ENCODE peak calls at places on chromosome 9, in nine cellular contexts. F is fibroblast of mammary gland, C is nephron progenitor cell, L is uterus, W is heart right ventricle, K is progenitor cell of endocrine pancreas, O is HCT116, J is cardiac muscle cell, A is vagina. T is an unnamed sample.

GRCh38 chr9:111298831-111299603 is 31.0 kb downstream of the OR2K2 start:
- DNase-seq in F (peak), C (peak), L (no peak), W (peak), K (no peak), O (peak), J (peak), A (no peak), T (no peak)

GRCh38 chr9:99171225-99172128 is 50.3 kb downstream of the ALG2 start:
- DNase-seq in F (no peak), C (no peak), L (no peak), W (no peak), K (no peak), O (no peak), J (no peak), A (no peak), T (no peak)

GRCh38 chr9:130731355-130731754 is 37.8 kb downstream of the EXOSC2 start:
- DNase-seq in F (no peak), C (no peak), L (no peak), W (no peak), K (no peak), O (no peak), J (no peak), A (no peak), T (no peak)

GRCh38 chr9:70564464-70565190 is 150.2 kb upstream of the KLF9 start:
- DNase-seq in F (no peak), C (no peak), L (no peak), W (no peak), K (no peak), O (no peak), J (no peak), A (no peak), T (no peak)

GRCh38 chr9:87685871-87686519 is 39.9 kb upstream of the CTSL start:
- DNase-seq in F (peak), C (peak), L (no peak), W (no peak), K (no peak), O (no peak), J (no peak), A (no peak), T (no peak)

GRCh38 chr9:110911659-110912473 is 126.4 kb downstream of the LPAR1 start:
- DNase-seq in F (peak), C (no peak), L (peak), W (no peak), K (no peak), O (no peak), J (no peak), A (no peak), T (no peak)

GRCh38 chr9:82810902-82811301 is 252.0 kb downstream of the RASEF start:
- DNase-seq in F (peak), C (no peak), L (no peak), W (no peak), K (no peak), O (peak), J (no peak), A (no peak), T (no peak)

GRCh38 chr9:27514551-27514950 is 9.5 kb upstream of the IFNK start:
- DNase-seq in F (no peak), C (no peak), L (no peak), W (peak), K (no peak), O (no peak), J (no peak), A (no peak), T (no peak)

GRCh38 chr9:136614372-136614922 is 48.3 kb upstream of the EGFL7 start:
- DNase-seq in F (peak), C (no peak), L (peak), W (peak), K (no peak), O (no peak), J (no peak), A (no peak), T (no peak)

GRCh38 chr9:33988219-33988890 is 60.3 kb downstream of the UBAP2 start:
- DNase-seq in F (peak), C (no peak), L (no peak), W (no peak), K (no peak), O (no peak), J (no peak), A (no peak), T (no peak)

GRCh38 chr9:70998962-70999361 is 122.5 kb downstream of the TRPM3 start:
- DNase-seq in F (peak), C (no peak), L (no peak), W (no peak), K (no peak), O (no peak), J (no peak), A (no peak), T (no peak)

GRCh38 chr9:132833451-132834130 is 44.5 kb downstream of the AK8 start:
- DNase-seq in F (no peak), C (no peak), L (no peak), W (no peak), K (no peak), O (no peak), J (no peak), A (no peak), T (no peak)

GRCh38 chr9:100813871-100814270 is 214.7 kb upstream of the PLPPR1 start:
- DNase-seq in F (no peak), C (no peak), L (no peak), W (no peak), K (no peak), O (no peak), J (no peak), A (no peak), T (no peak)

GRCh38 chr9:116471093-116471906 is 215.8 kb upstream of the TRIM32 start:
- DNase-seq in F (no peak), C (peak), L (peak), W (peak), K (no peak), O (no peak), J (peak), A (no peak), T (no peak)

GRCh38 chr9:136921718-136922117 is 22.8 kb downstream of the FBXW5 start:
- DNase-seq in F (no peak), C (no peak), L (no peak), W (peak), K (no peak), O (no peak), J (peak), A (no peak), T (no peak)

GRCh38 chr9:136545966-136546696 is at the start of gene NOTCH1:
- DNase-seq in F (peak), C (peak), L (peak), W (peak), K (peak), O (peak), J (peak), A (no peak), T (peak)

GRCh38 chr9:133889498-133890301 is 102.4 kb downstream of the VAV2 start:
- DNase-seq in F (peak), C (no peak), L (no peak), W (no peak), K (no peak), O (no peak), J (no peak), A (no peak), T (no peak)

GRCh38 chr9:35226685-35227084 is 64.9 kb downstream of the UNC13B start:
- DNase-seq in F (no peak), C (no peak), L (no peak), W (no peak), K (no peak), O (no peak), J (no peak), A (no peak), T (no peak)

GRCh38 chr9:75996726-75997125 is 106.3 kb downstream of the PCSK5 start:
- DNase-seq in F (peak), C (no peak), L (no peak), W (no peak), K (no peak), O (no peak), J (no peak), A (no peak), T (no peak)

GRCh38 chr9:126126012-126126411 is 200.6 kb upstream of the MVB12B start:
- DNase-seq in F (no peak), C (no peak), L (no peak), W (no peak), K (no peak), O (no peak), J (no peak), A (peak), T (no peak)

GRCh38 chr9:4983541-4984165 is 1.4 kb upstream of the JAK2 start:
- DNase-seq in F (no peak), C (no peak), L (no peak), W (no peak), K (no peak), O (no peak), J (no peak), A (no peak), T (no peak)

GRCh38 chr9:4934976-4935672 is 49.9 kb upstream of the JAK2 start:
- DNase-seq in F (peak), C (no peak), L (peak), W (no peak), K (no peak), O (no peak), J (no peak), A (no peak), T (no peak)

GRCh38 chr9:19807182-19807892 is 18.5 kb upstream of the SLC24A2 start:
- DNase-seq in F (no peak), C (no peak), L (no peak), W (no peak), K (no peak), O (no peak), J (no peak), A (no peak), T (no peak)

GRCh38 chr9:114085404-114085803 is 7.3 kb upstream of the AMBP start:
- DNase-seq in F (no peak), C (no peak), L (no peak), W (no peak), K (no peak), O (no peak), J (no peak), A (no peak), T (no peak)

GRCh38 chr9:88932766-88933165 is 58.5 kb upstream of the S1PR3 start:
- DNase-seq in F (no peak), C (no peak), L (no peak), W (no peak), K (no peak), O (no peak), J (no peak), A (no peak), T (no peak)

GRCh38 chr9:20640331-20641187 is 18.3 kb upstream of the MLLT3 start:
- DNase-seq in F (peak), C (no peak), L (no peak), W (peak), K (no peak), O (no peak), J (peak), A (no peak), T (peak)

GRCh38 chr9:96484521-96484931 is 34.6 kb downstream of the HABP4 start:
- DNase-seq in F (no peak), C (no peak), L (no peak), W (no peak), K (no peak), O (no peak), J (no peak), A (no peak), T (no peak)

GRCh38 chr9:89144242-89144641 is 34.4 kb downstream of the SHC3 start:
- DNase-seq in F (no peak), C (no peak), L (no peak), W (no peak), K (no peak), O (no peak), J (no peak), A (no peak), T (no peak)

GRCh38 chr9:131160416-131161112 is 35.2 kb downstream of the NUP214 start:
- DNase-seq in F (no peak), C (no peak), L (no peak), W (no peak), K (no peak), O (no peak), J (no peak), A (no peak), T (no peak)

GRCh38 chr9:28212979-28213378 is 639.7 kb upstream of the C9orf72 start:
- DNase-seq in F (peak), C (no peak), L (no peak), W (no peak), K (no peak), O (peak), J (peak), A (no peak), T (no peak)

DNA sequence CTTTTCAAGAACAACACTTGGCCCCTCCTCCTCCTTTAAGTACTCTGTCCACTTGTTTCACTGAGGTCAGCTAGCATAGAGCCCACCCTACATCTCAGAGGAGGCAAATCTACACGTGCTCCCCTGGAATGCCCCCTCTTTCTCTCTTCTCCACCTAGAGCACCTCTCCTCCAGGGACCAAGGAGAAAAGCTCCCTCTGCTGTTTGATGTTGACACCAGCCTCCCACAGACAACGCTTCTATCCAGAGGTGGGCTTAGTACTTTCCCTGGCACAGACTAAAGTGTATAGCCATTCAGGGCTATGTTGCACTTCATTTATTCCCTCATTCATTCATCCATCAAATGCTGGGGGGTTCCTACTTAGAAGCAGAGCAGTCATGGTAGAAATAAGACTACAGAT is 68.2 kb upstream of the TAF1L start:
- DNase-seq in F (no peak), C (no peak), L (no peak), W (no peak), K (no peak), O (no peak), J (peak), A (no peak), T (no peak)
- TF ChIP-seq CTCF in F (peak), C (no peak), L (no peak), W (no peak), K (no peak), O (peak), J (peak), A (no peak), T (no peak)

GRCh38 chr9:1941989-1942388 is 73.2 kb upstream of the SMARCA2 start:
- DNase-seq in F (peak), C (no peak), L (no peak), W (no peak), K (no peak), O (no peak), J (no peak), A (no peak), T (no peak)
- TF ChIP-seq CTCF in F (peak), C (no peak), L (no peak), W (peak), K (no peak), O (no peak), J (peak), A (peak), T (no peak)

GRCh38 chr9:107866912-107867311 is 377.3 kb upstream of the KLF4 start:
- DNase-seq in F (peak), C (no peak), L (no peak), W (no peak), K (no peak), O (no peak), J (no peak), A (no peak), T (no peak)

GRCh38 chr9:107870221-107870620 is 380.7 kb upstream of the KLF4 start:
- DNase-seq in F (no peak), C (no peak), L (no peak), W (no peak), K (no peak), O (no peak), J (no peak), A (no peak), T (no peak)

GRCh38 chr9:107869111-107869510 is 379.5 kb upstream of the KLF4 start:
- DNase-seq in F (no peak), C (no peak), L (no peak), W (no peak), K (no peak), O (no peak), J (no peak), A (no peak), T (no peak)

GRCh38 chr9:107868166-107868565 is 378.6 kb upstream of the KLF4 start:
- DNase-seq in F (no peak), C (no peak), L (no peak), W (no peak), K (no peak), O (no peak), J (no peak), A (no peak), T (no peak)

GRCh38 chr9:107867738-107868137 is 378.2 kb upstream of the KLF4 start:
- DNase-seq in F (no peak), C (no peak), L (no peak), W (no peak), K (no peak), O (no peak), J (no peak), A (no peak), T (no peak)
- TF ChIP-seq CTCF in F (no peak), C (no peak), L (no peak), W (no peak), K (no peak), O (no peak), J (no peak), A (no peak), T (no peak)

DNA sequence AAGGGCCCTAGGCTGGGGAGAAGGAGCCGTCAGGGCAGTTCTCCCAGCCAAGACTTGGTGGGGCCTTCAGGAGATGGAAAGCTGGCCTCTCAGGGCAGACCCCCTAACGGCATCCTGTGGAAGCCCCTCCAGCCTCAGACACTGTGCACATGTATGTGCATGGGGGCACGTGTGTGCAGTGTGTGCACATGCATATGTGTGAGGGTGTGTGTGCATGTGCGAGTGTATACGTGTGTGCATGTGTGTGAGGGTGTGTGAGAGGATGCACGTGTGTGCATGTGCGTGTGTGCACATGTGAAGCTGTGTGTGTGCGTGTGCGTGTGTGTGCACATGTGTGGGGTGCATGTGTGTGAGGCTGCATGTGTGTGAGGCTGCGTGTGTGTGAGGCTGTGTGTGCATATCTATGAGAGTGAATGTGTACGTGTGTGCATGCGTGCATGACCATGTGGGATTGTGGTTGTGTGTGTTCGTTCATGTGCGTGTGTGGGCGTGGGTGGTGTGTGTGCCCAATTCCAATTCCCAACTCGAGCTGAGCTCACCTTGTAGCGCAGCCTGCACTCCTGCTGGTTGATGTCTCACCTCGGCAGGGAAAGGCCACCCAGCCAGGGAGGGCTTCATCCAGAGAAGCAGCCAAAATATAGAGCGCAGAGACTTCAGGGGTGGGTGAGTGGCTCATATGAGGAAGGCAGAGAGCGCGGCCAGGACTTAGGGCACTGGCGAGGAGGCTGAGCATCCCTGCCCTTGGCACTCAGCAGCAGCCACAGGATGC is 142.7 kb upstream of the PPP1R26 start:
- DNase-seq in F (no peak), C (no peak), L (no peak), W (no peak), K (no peak), O (no peak), J (no peak), A (no peak), T (no peak)
- TF ChIP-seq CTCF in F (no peak), C (no peak), L (no peak), W (no peak), K (no peak), O (no peak), J (no peak), A (no peak), T (no peak)

GRCh38 chr9:36597412-36598178 is 24.9 kb downstream of the MELK start:
- DNase-seq in F (peak), C (no peak), L (no peak), W (no peak), K (no peak), O (peak), J (peak), A (no peak), T (no peak)
- TF ChIP-seq CTCF in F (peak), C (peak), L (no peak), W (peak), K (peak), O (peak), J (peak), A (no peak), T (no peak)

GRCh38 chr9:109802491-109802890 is 22.5 kb downstream of the PALM2AKAP2 start:
- DNase-seq in F (no peak), C (no peak), L (no peak), W (no peak), K (no peak), O (no peak), J (no peak), A (no peak), T (no peak)
- TF ChIP-seq CTCF in F (no peak), C (no peak), L (no peak), W (no peak), K (no peak), O (no peak), J (no peak), A (no peak), T (no peak)

DNA sequence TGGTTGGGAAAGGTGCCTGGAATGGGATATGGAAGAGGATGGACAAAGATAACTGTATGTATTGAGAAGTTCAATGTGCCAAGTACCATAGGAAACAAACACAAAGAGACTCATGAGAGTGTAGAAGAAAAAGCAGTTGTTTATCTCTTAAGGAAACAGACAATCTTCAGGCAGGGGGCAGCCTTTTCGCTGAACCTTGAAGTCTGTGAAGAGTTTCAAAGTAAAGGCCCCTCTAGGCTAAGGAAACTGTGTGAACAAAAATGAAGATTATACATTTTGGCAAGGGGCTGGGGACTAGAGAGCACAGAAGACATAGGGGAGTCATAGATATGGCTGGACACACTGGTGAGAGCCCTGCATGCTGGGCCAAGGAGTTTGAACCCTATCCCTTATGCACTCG is 27.5 kb upstream of the FRMPD1 start:
- DNase-seq in F (no peak), C (no peak), L (no peak), W (no peak), K (no peak), O (no peak), J (no peak), A (no peak), T (no peak)
- TF ChIP-seq CTCF in F (no peak), C (no peak), L (no peak), W (no peak), K (no peak), O (no peak), J (no peak), A (no peak), T (no peak)

DNA sequence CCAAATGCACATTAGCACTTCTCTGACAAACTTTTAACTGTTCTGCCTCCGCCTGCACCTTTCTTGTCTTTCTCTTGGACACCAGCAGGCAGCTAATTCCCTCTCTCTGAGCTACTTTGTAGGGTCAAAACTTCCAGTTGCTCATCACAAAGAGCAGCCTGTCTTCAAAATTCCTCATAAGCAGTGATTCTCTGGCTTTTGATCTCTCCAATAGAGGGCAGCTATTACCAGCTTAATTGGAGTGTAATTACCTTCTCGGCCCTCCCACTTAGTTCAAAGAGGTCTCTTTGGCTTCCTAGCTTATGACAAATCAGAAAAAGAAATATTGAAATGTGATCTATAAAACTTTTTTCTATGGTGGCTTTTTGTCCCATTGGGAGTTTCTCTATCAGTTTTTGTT is 43.6 kb upstream of the RAD23B start:
- DNase-seq in F (peak), C (no peak), L (no peak), W (no peak), K (no peak), O (no peak), J (no peak), A (no peak), T (no peak)
- TF ChIP-seq CTCF in F (peak), C (no peak), L (no peak), W (peak), K (no peak), O (peak), J (peak), A (no peak), T (no peak)

T was measured in activated B cell treated with CpG ODN at 0.5 μM for 24 hours.